ENCODE peak calls at places on chromosomes 16 and 17, in five cellular contexts. D is body of pancreas, P is IMR-90, R is breast epithelium, K is stomach. I is an unnamed sample.
A peak's percentile ranks its signal among the peaks of the same experiment; 100 is the strongest.

GRCh38 chr17:83125515-83126274 is 46.3 kb downstream of the METRNL start:
- DNase-seq in D (peak; percentile 72), R (no peak), K (no peak), P (no peak), I (no peak)

GRCh38 chr17:74690409-74690825 is 22.3 kb downstream of the CD300LF start:
- DNase-seq in D (peak; percentile 67), R (no peak), K (no peak), P (no peak), I (no peak)

GRCh38 chr16:73047221-73047535 is 750 bp downstream of the ZFHX3 start:
- DNase-seq in R (no peak), K (no peak), P (peak; percentile 57), D (no peak), I (no peak)

GRCh38 chr17:49564638-49565037 is 11.0 kb upstream of the NXPH3 start:
- DNase-seq in K (no peak), R (no peak), D (no peak), P (no peak), I (no peak)

GRCh38 chr16:15640966-15641365 is 2.0 kb downstream of the MARF1 start:
- DNase-seq in R (no peak), D (no peak), K (no peak), P (no peak), I (no peak)

GRCh38 chr16:29148867-29149272 is 164.0 kb downstream of the LAT start:
- DNase-seq in D (peak; percentile 36), K (peak; percentile 49), R (no peak), P (no peak), I (peak; percentile 89)

GRCh38 chr16:66486773-66487579 is 59.9 kb downstream of the BEAN1 start:
- DNase-seq in R (peak; percentile 16), P (peak; percentile 83), D (peak; percentile 33), K (peak; percentile 24), I (peak; percentile 44)

GRCh38 chr17:12574525-12574924 is 91.2 kb upstream of the MYOCD start:
- DNase-seq in P (no peak), K (no peak), R (no peak), D (no peak), I (no peak)

GRCh38 chr17:36182176-36183000 is 6.0 kb upstream of the TBC1D3B start:
- DNase-seq in R (no peak), P (no peak), D (peak; percentile 22), K (no peak), I (peak; percentile 49)

GRCh38 chr17:11610999-11611566 is 12.8 kb downstream of the DNAH9 start:
- DNase-seq in R (no peak), K (no peak), P (no peak), D (no peak), I (no peak)

GRCh38 chr16:49593423-49594040 is 219.9 kb downstream of the C16orf78 start:
- DNase-seq in D (no peak), K (peak; percentile 11), R (no peak), P (no peak), I (no peak)

GRCh38 chr17:27512511-27513346 is 56.5 kb downstream of the KSR1 start:
- DNase-seq in K (no peak), D (no peak), R (no peak), P (peak; percentile 61), I (no peak)

GRCh38 chr16:79843631-79844043 is 243.1 kb upstream of the MAF start:
- DNase-seq in R (no peak), P (no peak), K (no peak), D (no peak), I (no peak)

GRCh38 chr17:66455022-66455547 is 152.7 kb downstream of the PRKCA start:
- DNase-seq in D (no peak), K (no peak), R (no peak), P (no peak), I (no peak)

GRCh38 chr16:88320947-88321634 is 61.7 kb upstream of the ZNF469 start:
- DNase-seq in P (no peak), K (no peak), D (no peak), R (no peak), I (no peak)

GRCh38 chr16:27404163-27404823 is 2.3 kb downstream of the IL21R start:
- DNase-seq in P (no peak), K (no peak), D (no peak), R (no peak), I (no peak)

GRCh38 chr16:71846443-71846842 is 667 bp downstream of the ATXN1L start:
- DNase-seq in K (no peak), D (no peak), R (no peak), P (no peak), I (no peak)

GRCh38 chr16:82756283-82756599 is 129.5 kb downstream of the CDH13 start:
- DNase-seq in D (no peak), R (no peak), P (peak; percentile 78), K (no peak), I (no peak)

GRCh38 chr17:16439867-16440351 is 24.5 kb downstream of the TRPV2 start:
- DNase-seq in P (no peak), D (peak; percentile 65), K (no peak), R (no peak), I (no peak)

GRCh38 chr16:21723532-21723931 is 59.8 kb downstream of the OTOA start:
- DNase-seq in D (no peak), R (no peak), P (no peak), K (no peak), I (no peak)

GRCh38 chr16:4922721-4923342 is 14.1 kb downstream of the PPL start:
- DNase-seq in R (peak; percentile 88), P (no peak), K (no peak), D (no peak), I (no peak)

GRCh38 chr16:4869147-4869790 is 22.0 kb downstream of the UBN1 start:
- DNase-seq in K (peak; percentile 59), R (no peak), P (no peak), D (peak; percentile 80), I (peak; percentile 42)

GRCh38 chr17:45985447-45985846 is 13.6 kb upstream of the STH start:
- DNase-seq in P (no peak), R (no peak), K (no peak), D (no peak), I (no peak)

GRCh38 chr17:50957600-50958575 is 91.7 kb upstream of the TOB1 start:
- DNase-seq in K (no peak), R (no peak), D (no peak), P (no peak), I (no peak)

GRCh38 chr17:83058478-83059167 is 20.8 kb upstream of the METRNL start:
- DNase-seq in K (peak; percentile 15), R (no peak), P (no peak), D (no peak), I (peak; percentile 15)

GRCh38 chr16:81526199-81526598 is 81.6 kb downstream of the CMIP start:
- DNase-seq in K (no peak), D (no peak), P (peak; percentile 20), R (no peak), I (no peak)

GRCh38 chr17:28746611-28747045 is 2.8 kb downstream of the TRAF4 start:
- DNase-seq in D (peak; percentile 93), R (no peak), P (no peak), K (peak; percentile 91), I (no peak)

GRCh38 chr17:6209829-6210228 is 139.7 kb downstream of the WSCD1 start:
- DNase-seq in P (no peak), R (no peak), K (no peak), D (no peak), I (no peak)

GRCh38 chr17:6215071-6216035 is 145.2 kb downstream of the WSCD1 start:
- DNase-seq in D (no peak), P (no peak), K (no peak), R (no peak), I (no peak)

GRCh38 chr17:6208608-6209180 is 138.5 kb downstream of the WSCD1 start:
- DNase-seq in R (no peak), K (no peak), D (no peak), P (no peak), I (no peak)

GRCh38 chr17:6213859-6214258 is 143.7 kb downstream of the WSCD1 start:
- DNase-seq in P (no peak), K (no peak), D (no peak), R (no peak), I (no peak)

GRCh38 chr17:6212766-6213165 is 142.6 kb downstream of the WSCD1 start:
- DNase-seq in K (no peak), D (no peak), R (no peak), P (no peak), I (no peak)
- H3K9me3 ChIP-seq in K (no peaks in the 10 kb centered on the region), D (no peaks in the 10 kb centered on the region), R (no peaks in the 10 kb centered on the region), P (peaks cover 3% of the 10 kb centered on the region), I (no peaks in the 10 kb centered on the region)

GRCh38 chr17:77205396-77206124 is 64.8 kb downstream of the SEC14L1 start:
- DNase-seq in D (no peak), P (no peak), K (no peak), R (no peak), I (no peak)

GRCh38 chr17:77208217-77208808 is 67.5 kb downstream of the SEC14L1 start:
- DNase-seq in D (peak; percentile 81), K (peak; percentile 73), P (peak; percentile 59), R (no peak), I (no peak)

GRCh38 chr17:77207689-77208216 is 67.0 kb downstream of the SEC14L1 start:
- DNase-seq in K (no peak), D (no peak), R (no peak), P (no peak), I (no peak)

GRCh38 chr17:77206125-77206523 is 65.4 kb downstream of the SEC14L1 start:
- DNase-seq in K (no peak), P (no peak), D (no peak), R (no peak), I (no peak)

GRCh38 chr17:77206557-77206956 is 65.8 kb downstream of the SEC14L1 start:
- DNase-seq in P (peak; percentile 10), R (no peak), K (no peak), D (no peak), I (peak; percentile 22)
- TF ChIP-seq POLR2A in P (no peak), R (no peak), K (no peak), D (no peak), I (no peak)

DNA sequence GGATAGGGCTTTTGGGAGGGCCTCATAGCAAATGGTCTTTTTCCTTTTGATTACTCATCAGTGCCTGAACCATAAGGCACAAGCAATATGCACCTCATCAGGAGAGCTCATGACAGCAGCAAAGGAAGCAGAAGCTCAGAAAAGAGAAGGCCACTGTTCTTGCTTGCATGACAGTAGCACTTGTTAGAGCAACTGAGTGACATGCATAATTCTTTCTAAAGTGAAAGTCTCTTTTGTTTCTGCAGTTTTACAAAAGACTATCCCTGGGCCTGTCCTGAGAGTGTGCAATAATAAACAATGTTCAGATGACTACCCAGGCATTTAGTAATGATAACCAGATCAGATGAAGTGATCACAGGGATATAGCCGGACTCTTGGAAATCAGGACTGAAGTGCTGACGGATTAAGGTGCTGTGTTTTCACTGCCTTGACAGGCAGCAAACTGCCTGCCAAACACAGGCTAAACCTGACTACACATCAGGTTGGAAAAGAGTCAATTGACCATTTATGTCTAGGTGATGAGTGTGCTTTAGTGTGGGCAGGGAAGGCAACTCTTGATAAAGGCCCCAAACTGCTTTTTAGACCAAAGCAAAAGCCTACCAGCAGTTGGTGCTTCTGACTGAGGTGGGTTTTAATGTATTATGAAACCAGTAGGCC is 1860.3 kb downstream of the TP53TG3F start:
- DNase-seq in R (no peak), D (no peak), P (no peak), K (no peak), I (no peak)
- H3K9me3 ChIP-seq in R (no peaks in the 10 kb centered on the region), D (no peaks in the 10 kb centered on the region), P (peaks cover 16% of the 10 kb centered on the region), K (peaks cover 31% of the 10 kb centered on the region), I (no peaks in the 10 kb centered on the region)

DNA sequence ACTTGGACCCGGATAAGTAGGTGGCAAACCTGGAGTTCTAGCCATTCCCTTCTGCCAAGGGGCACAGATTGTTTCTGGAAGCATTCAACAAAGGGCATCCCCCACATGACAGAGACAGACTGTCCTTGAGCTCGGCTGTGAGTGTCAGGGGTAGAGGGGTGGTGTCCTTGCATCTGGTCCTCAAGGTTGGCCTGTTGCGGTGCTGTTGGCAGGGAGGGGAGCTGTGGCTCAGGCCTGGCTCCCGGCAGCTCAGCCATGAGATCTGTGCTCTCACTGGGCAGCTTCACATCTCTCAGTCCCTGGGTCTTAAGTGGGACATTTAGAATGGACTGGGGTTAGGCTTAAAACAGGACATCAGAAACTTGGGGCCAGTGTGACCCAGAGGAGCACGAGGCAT is 20.4 kb downstream of the CCDC182 start:
- DNase-seq in P (no peak), R (no peak), D (no peak), K (no peak), I (no peak)
- TF ChIP-seq POLR2A in P (no peak), R (no peak), D (no peak), K (no peak), I (no peak)

I was measured in Peyer's patch.